ENCODE peak calls at places on chromosomes 11 and 22, in eight cellular contexts. J, P, I, V, D, B, L and K are unnamed samples.
A peak's percentile ranks its signal among the peaks of the same experiment; 100 is the strongest.

GRCh38 chr11:64341851-64342791 is 2.1 kb downstream of the CCDC88B start:
- DNase-seq in J (peak; percentile 94), P (peak; percentile 80), I (peak; percentile 96), V (peak; percentile 80), D (peak; percentile 89), B (peak; percentile 67), L (peak; percentile 85), K (peak; percentile 89)

GRCh38 chr22:42340695-42341383 is 70.4 kb upstream of the TCF20 start:
- DNase-seq in J (no peak), P (peak; percentile 51), I (no peak), V (no peak), D (no peak), B (no peak), L (no peak), K (peak; percentile 58)

GRCh38 chr11:112555491-112556364 is 295.1 kb upstream of the PLET1 start:
- DNase-seq in J (peak; percentile 71), P (peak; percentile 43), I (peak; percentile 67), V (peak; percentile 28), D (peak; percentile 65), B (peak; percentile 48), L (peak; percentile 45), K (peak; percentile 87)

GRCh38 chr11:68508425-68508824 is 47.9 kb downstream of the PPP6R3 start:
- DNase-seq in J (no peak), P (no peak), I (no peak), V (peak; percentile 17), D (no peak), B (no peak), L (no peak), K (no peak)

GRCh38 chr11:119356349-119357031 is 10.0 kb upstream of the MFRP start:
- DNase-seq in J (peak; percentile 91), P (peak; percentile 40), I (no peak), V (peak; percentile 73), D (peak; percentile 71), B (peak; percentile 59), L (peak; percentile 64), K (peak; percentile 73)

GRCh38 chr11:128313931-128314330 is 273.4 kb downstream of the ETS1 start:
- DNase-seq in J (no peak), P (no peak), I (no peak), V (no peak), D (no peak), B (no peak), L (no peak), K (no peak)

GRCh38 chr11:9765320-9766101 is 101.6 kb downstream of the SWAP70 start:
- DNase-seq in J (peak; percentile 73), P (no peak), I (no peak), V (peak; percentile 96), D (no peak), B (no peak), L (no peak), K (no peak)

GRCh38 chr11:69881467-69882269 is 62.5 kb upstream of the FGF3 start:
- DNase-seq in J (no peak), P (no peak), I (no peak), V (no peak), D (no peak), B (no peak), L (no peak), K (no peak)

GRCh38 chr22:42889290-42889689 is 32.2 kb upstream of the ARFGAP3 start:
- DNase-seq in J (no peak), P (no peak), I (no peak), V (no peak), D (no peak), B (peak; percentile 52), L (no peak), K (no peak)

GRCh38 chr22:26887456-26887855 is 230.1 kb downstream of the MIAT start:
- DNase-seq in J (no peak), P (no peak), I (no peak), V (peak; percentile 82), D (no peak), B (no peak), L (no peak), K (no peak)

GRCh38 chr11:17845431-17845881 is 110.9 kb downstream of the KCNC1 start:
- DNase-seq in J (no peak), P (no peak), I (no peak), V (peak; percentile 90), D (no peak), B (no peak), L (no peak), K (no peak)

GRCh38 chr11:83068573-83068972 is 3.1 kb downstream of the RAB30 start:
- DNase-seq in J (no peak), P (no peak), I (no peak), V (no peak), D (no peak), B (no peak), L (no peak), K (no peak)